ENCODE peak calls at places on chromosomes 12 and 14, in four cellular contexts. T is CD4-positive, CD25-positive, alpha-beta regulatory T cell; J is NCI-H460; R is naive thymus-derived CD4-positive, alpha-beta T cell. Y is an unnamed sample.

GRCh38 chr12:5567021-5567744 is 135.3 kb downstream of the NTF3 start:
- DNase-seq in T (no peak), J (no peak), R (no peak), Y (no peak)

GRCh38 chr12:20492251-20492728 is 124.0 kb downstream of the PDE3A start:
- DNase-seq in T (no peak), J (peak), R (no peak), Y (no peak)

GRCh38 chr12:6047249-6048227 is 76.9 kb downstream of the VWF start:
- DNase-seq in T (no peak), J (no peak), R (no peak), Y (no peak)

GRCh38 chr12:91113621-91114020 is 2.3 kb upstream of the LUM start:
- DNase-seq in T (no peak), J (no peak), R (no peak), Y (no peak)

GRCh38 chr12:34625116-34625515 is 602.8 kb downstream of the ALG10 start:
- DNase-seq in T (no peak), J (peak), R (no peak), Y (no peak)

GRCh38 chr14:100341301-100342031 is 18.3 kb downstream of the SLC25A47 start:
- DNase-seq in T (no peak), J (no peak), R (no peak), Y (no peak)

GRCh38 chr14:72616294-72616693 is 277.6 kb downstream of the DPF3 start:
- DNase-seq in T (no peak), J (no peak), R (no peak), Y (no peak)

GRCh38 chr12:87816186-87816585 is 213.0 kb downstream of the C12orf50 start:
- DNase-seq in T (no peak), J (no peak), R (no peak), Y (no peak)

GRCh38 chr14:20606190-20606901 is 15.2 kb upstream of the RNASE12 start:
- DNase-seq in T (no peak), J (peak), R (no peak), Y (peak)

GRCh38 chr14:55979096-55979495 is 139.1 kb upstream of the PELI2 start:
- DNase-seq in T (no peak), J (no peak), R (no peak), Y (no peak)

GRCh38 chr12:124259168-124260066 is 35.5 kb upstream of the RFLNA start:
- DNase-seq in T (no peak), J (no peak), R (no peak), Y (no peak)

GRCh38 chr14:99001241-99001640 is 270.8 kb downstream of the BCL11B start:
- DNase-seq in T (no peak), J (no peak), R (no peak), Y (no peak)

GRCh38 chr12:72543777-72544467 is 271.8 kb downstream of the TRHDE start:
- DNase-seq in T (no peak), J (no peak), R (no peak), Y (no peak)